ENCODE peak calls at places on chromosomes 12 and 14, in six cellular contexts. O is PC-9; M is prostate gland; L is heart right ventricle; U is GM23338; C is CD8-positive, alpha-beta T cell. Z is an unnamed sample.

GRCh38 chr12:13452955-13453570 is 256.5 kb downstream of the EMP1 start:
- DNase-seq in U (no peak), O (no peak), L (no peak), C (no peak), M (no peak), Z (no peak)

GRCh38 chr12:4355843-4356327 is 23.6 kb downstream of the FGF23 start:
- DNase-seq in O (peak; percentile 36), U (peak; percentile 89), L (peak; percentile 31), C (peak; percentile 10), M (no peak), Z (peak; percentile 55)

GRCh38 chr14:54040851-54041250 is 84.2 kb upstream of the BMP4 start:
- DNase-seq in O (no peak), M (no peak), C (no peak), U (no peak), L (no peak), Z (no peak)

GRCh38 chr12:107111314-107111713 is 18.0 kb upstream of the CRY1 start:
- DNase-seq in L (no peak), U (no peak), M (no peak), O (no peak), C (no peak), Z (no peak)

GRCh38 chr14:101508948-101509729 is 52.2 kb upstream of the DIO3 start:
- DNase-seq in U (no peak), C (no peak), M (no peak), O (no peak), L (no peak), Z (peak; percentile 30)

GRCh38 chr12:38222011-38222410 is 94.6 kb upstream of the ALG10B start:
- DNase-seq in C (no peak), O (no peak), L (no peak), U (no peak), M (no peak), Z (no peak)

GRCh38 chr12:41932470-41932991 is 212.1 kb downstream of the GXYLT1 start:
- DNase-seq in L (peak; percentile 71), O (no peak), M (no peak), U (peak; percentile 70), C (no peak), Z (peak; percentile 76)

GRCh38 chr12:124603143-124603542 is 35.7 kb upstream of the NCOR2 start:
- DNase-seq in O (no peak), L (no peak), U (no peak), C (no peak), M (no peak), Z (no peak)

GRCh38 chr12:114662512-114663177 is 21.3 kb downstream of the TBX3 start:
- DNase-seq in C (peak; percentile 26), O (peak; percentile 58), U (peak; percentile 85), M (peak; percentile 96), L (peak; percentile 73), Z (peak; percentile 82)

GRCh38 chr12:119154435-119154818 is 24.3 kb upstream of the HSPB8 start:
- DNase-seq in U (peak; percentile 97), O (no peak), C (no peak), L (no peak), M (no peak), Z (peak; percentile 20)

GRCh38 chr14:64738306-64738879 is 34.2 kb downstream of the PLEKHG3 start:
- DNase-seq in L (no peak), U (no peak), C (no peak), O (no peak), M (no peak), Z (no peak)

GRCh38 chr14:87034680-87035079 is 958.3 kb downstream of the GALC start:
- DNase-seq in O (no peak), M (no peak), C (no peak), L (no peak), U (no peak), Z (no peak)

GRCh38 chr14:99754141-99755067 is 38.8 kb upstream of the EML1 start:
- DNase-seq in O (no peak), M (no peak), U (no peak), L (no peak), C (no peak), Z (no peak)

GRCh38 chr12:117119592-117120198 is 20.5 kb upstream of the TESC start:
- DNase-seq in U (peak; percentile 84), M (no peak), L (no peak), C (no peak), O (peak; percentile 25), Z (peak; percentile 37)

GRCh38 chr14:79578470-79578869 is 632.8 kb downstream of the DIO2 start:
- DNase-seq in M (no peak), U (no peak), C (no peak), L (no peak), O (no peak), Z (no peak)

GRCh38 chr14:61126083-61126962 is 145.3 kb downstream of the SLC38A6 start:
- DNase-seq in O (no peak), U (no peak), C (no peak), M (no peak), L (no peak), Z (peak; percentile 89)

GRCh38 chr14:83826838-83827237 is 1703.1 kb upstream of the FLRT2 start:
- DNase-seq in O (no peak), L (no peak), C (no peak), U (peak; percentile 20), M (no peak), Z (no peak)

GRCh38 chr12:19130224-19131019 is 889 bp downstream of the PLEKHA5 start:
- DNase-seq in C (no peak), U (peak; percentile 76), L (peak; percentile 25), M (peak; percentile 35), O (peak; percentile 61), Z (peak; percentile 26)

GRCh38 chr12:49813131-49813530 is 15.1 kb downstream of the NCKAP5L start:
- DNase-seq in L (no peak), C (no peak), M (no peak), U (no peak), O (no peak), Z (no peak)

GRCh38 chr12:102950107-102950949 is 7.1 kb upstream of the ASCL1 start:
- DNase-seq in C (no peak), L (no peak), O (no peak), U (peak; percentile 85), M (no peak), Z (no peak)

GRCh38 chr14:84343637-84344036 is 1186.3 kb upstream of the FLRT2 start:
- DNase-seq in U (no peak), O (no peak), C (no peak), L (no peak), M (no peak), Z (no peak)

GRCh38 chr12:79883216-79883615 is 51.7 kb downstream of the PPP1R12A start:
- DNase-seq in U (no peak), O (no peak), M (no peak), L (no peak), C (no peak), Z (no peak)

GRCh38 chr14:95043314-95043713 is 114.0 kb downstream of the DICER1 start:
- DNase-seq in L (no peak), U (no peak), O (no peak), M (no peak), C (no peak), Z (no peak)

GRCh38 chr12:125110641-125111360 is 45.6 kb downstream of the AACS start:
- DNase-seq in O (no peak), M (peak; percentile 54), C (no peak), U (no peak), L (no peak), Z (no peak)

GRCh38 chr12:59834659-59835474 is 239.0 kb downstream of the SLC16A7 start:
- DNase-seq in C (no peak), L (no peak), M (no peak), U (peak; percentile 75), O (no peak), Z (no peak)

GRCh38 chr12:39672976-39673375 is 53.4 kb upstream of the ABCD2 start:
- DNase-seq in O (no peak), M (no peak), U (no peak), C (no peak), L (no peak), Z (no peak)

GRCh38 chr12:39671898-39672875 is 52.6 kb upstream of the ABCD2 start:
- DNase-seq in C (no peak), O (no peak), U (no peak), L (no peak), M (no peak), Z (no peak)

DNA sequence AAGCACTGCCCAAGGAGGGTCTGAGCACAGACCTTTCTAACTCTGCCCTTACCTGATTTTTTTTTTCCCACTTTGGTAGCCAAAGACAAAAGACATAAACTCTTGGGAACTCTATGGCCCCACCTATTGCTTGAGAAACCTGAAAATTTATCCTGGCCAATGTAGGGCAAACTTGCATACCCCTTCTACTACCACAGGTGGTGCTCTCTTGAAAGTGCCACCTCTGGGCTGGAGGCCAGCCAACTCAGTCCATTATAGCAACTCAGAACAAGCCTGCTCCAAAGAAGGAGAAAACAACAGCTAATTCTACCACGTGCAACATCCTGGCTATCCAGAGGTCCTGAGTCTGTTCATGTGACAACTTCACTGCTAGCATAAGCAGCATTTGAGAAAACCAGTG is 55.7 kb upstream of the ABCD2 start:
- DNase-seq in U (peak; percentile 34), O (no peak), M (no peak), C (no peak), L (no peak), Z (no peak)
- TF ChIP-seq CTCF in U (peak; percentile 24), O (no peak), M (no peak), C (no peak), L (no peak), Z (no peak)

DNA sequence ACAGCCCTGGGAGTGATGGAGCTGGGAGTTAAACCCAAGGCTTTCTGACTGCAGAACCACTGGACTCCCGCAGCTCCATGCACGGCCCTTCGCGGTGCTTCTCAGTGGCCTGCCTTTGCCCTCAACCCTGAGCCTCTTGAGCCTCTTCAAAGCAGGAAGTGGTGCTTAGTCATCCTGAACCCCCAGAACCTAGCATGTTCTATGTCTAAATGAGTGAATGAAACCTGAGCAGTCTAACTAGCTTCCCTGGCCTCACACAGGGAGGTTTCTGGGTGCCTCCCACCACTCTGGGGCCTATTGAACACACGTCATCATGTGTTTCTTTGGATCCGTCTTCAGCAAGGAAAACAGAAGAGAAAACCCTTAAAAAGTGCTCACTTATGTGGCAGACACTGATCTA is 117.9 kb upstream of the SFSWAP start:
- DNase-seq in O (no peak), M (no peak), L (no peak), U (no peak), C (no peak), Z (no peak)
- H3K4me3 ChIP-seq in O (no peak overlapping the region), M (no peak overlapping the region), L (no peak overlapping the region), U (no peak overlapping the region), C (no peak overlapping the region), Z (no peak overlapping the region)

DNA sequence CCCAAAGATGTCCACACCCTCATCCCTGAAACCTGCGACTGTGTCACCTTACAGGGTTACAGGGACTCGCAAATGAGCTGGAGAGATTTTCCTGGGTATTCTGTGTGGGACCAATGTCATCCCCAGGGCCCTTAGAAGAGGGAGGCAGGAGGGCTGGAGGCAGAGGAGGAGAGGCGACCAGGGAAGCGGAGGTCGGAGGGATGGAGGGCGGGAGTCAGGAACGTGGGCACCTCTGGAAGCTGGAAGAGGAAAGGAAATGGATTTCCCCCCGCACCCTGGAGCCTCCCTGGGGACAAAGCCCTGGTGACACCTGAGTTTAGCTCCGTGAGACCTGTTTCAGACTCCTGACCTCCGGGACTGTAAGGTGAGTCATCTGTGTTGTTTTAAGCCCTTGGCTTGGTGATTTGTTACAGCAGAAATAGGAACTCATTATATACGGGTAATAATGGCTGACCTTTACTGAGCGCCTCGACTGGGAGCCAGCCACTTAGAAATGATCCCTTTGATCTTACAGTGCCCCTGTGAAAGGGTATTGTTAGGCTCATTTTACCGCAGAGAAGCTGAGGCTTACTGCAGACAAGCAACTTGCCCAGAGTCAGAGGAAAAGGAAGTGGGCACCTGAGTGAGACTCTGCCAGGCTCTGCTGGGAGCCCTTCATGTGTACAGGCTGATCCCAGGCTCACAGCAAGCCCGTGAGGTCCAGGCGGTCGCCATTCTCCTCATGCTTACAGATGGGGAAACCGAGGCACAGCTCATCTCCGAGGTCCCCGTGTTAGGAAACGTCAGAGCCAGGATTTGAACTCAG is 29.2 kb upstream of the FZD10 start:
- DNase-seq in L (no peak), M (no peak), O (no peak), U (no peak), C (no peak), Z (no peak)
- H3K27me3 ChIP-seq in L (no peaks in the 10 kb centered on the region), M (peaks cover 1% of the 10 kb centered on the region), O (peaks cover 72% of the 10 kb centered on the region), U (peaks cover 7% of the 10 kb centered on the region), C (no peaks in the 10 kb centered on the region), Z (no peaks in the 10 kb centered on the region)

GRCh38 chr14:46661728-46662127 is 10.1 kb upstream of the RPL10L start:
- DNase-seq in M (no peak), U (peak; percentile 69), C (no peak), O (no peak), L (no peak), Z (no peak)
- TF ChIP-seq CTCF in M (no peak), U (peak; percentile 60), C (no peak), O (peak; percentile 22), L (no peak), Z (no peak)

Z was measured in psoas muscle.